ENCODE peak calls at places on chromosomes 5 and 9, in seven cellular contexts. One of them, this sample, is unnamed.

GRCh38 chr9:99823392-99824377 is 2.0 kb downstream of the NR4A3 start:
- DNase-seq in mucosa of descending colon: peak; percentile 37
- DNase-seq in AG09309: no peak
- DNase-seq in small intestine: peak; percentile 13
- DNase-seq in cardiac fibroblast: peak; percentile 47
- DNase-seq in AG04449: no peak
- DNase-seq in PC-9: peak; percentile 33
- DNase-seq in this sample: peak; percentile 53

GRCh38 chr5:158063052-158063451 is 204.1 kb upstream of the CLINT1 start:
- DNase-seq in mucosa of descending colon: no peak
- DNase-seq in AG09309: no peak
- DNase-seq in small intestine: no peak
- DNase-seq in cardiac fibroblast: no peak
- DNase-seq in AG04449: no peak
- DNase-seq in PC-9: no peak
- DNase-seq in this sample: no peak

GRCh38 chr5:143258559-143259253 is 144.8 kb downstream of the NR3C1 start:
- DNase-seq in mucosa of descending colon: no peak
- DNase-seq in AG09309: no peak
- DNase-seq in small intestine: no peak
- DNase-seq in cardiac fibroblast: no peak
- DNase-seq in AG04449: peak; percentile 33
- DNase-seq in PC-9: no peak
- DNase-seq in this sample: no peak

GRCh38 chr5:92119110-92119509 is 736.0 kb upstream of the ARRDC3 start:
- DNase-seq in mucosa of descending colon: no peak
- DNase-seq in AG09309: no peak
- DNase-seq in small intestine: no peak
- DNase-seq in cardiac fibroblast: no peak
- DNase-seq in AG04449: no peak
- DNase-seq in PC-9: no peak
- DNase-seq in this sample: no peak

GRCh38 chr9:123299558-123300126 is 31.3 kb upstream of the STRBP start:
- DNase-seq in mucosa of descending colon: no peak
- DNase-seq in AG09309: no peak
- DNase-seq in small intestine: no peak
- DNase-seq in cardiac fibroblast: no peak
- DNase-seq in AG04449: no peak
- DNase-seq in PC-9: no peak
- DNase-seq in this sample: no peak

GRCh38 chr5:65142511-65143011 is 339.2 kb downstream of the ADAMTS6 start:
- DNase-seq in mucosa of descending colon: no peak
- DNase-seq in AG09309: no peak
- DNase-seq in small intestine: no peak
- DNase-seq in cardiac fibroblast: peak; percentile 50
- DNase-seq in AG04449: peak; percentile 80
- DNase-seq in PC-9: no peak
- DNase-seq in this sample: peak; percentile 63

GRCh38 chr9:117414906-117415583 is at the start of gene ASTN2:
- DNase-seq in mucosa of descending colon: no peak
- DNase-seq in AG09309: no peak
- DNase-seq in small intestine: no peak
- DNase-seq in cardiac fibroblast: peak; percentile 2
- DNase-seq in AG04449: no peak
- DNase-seq in PC-9: no peak
- DNase-seq in this sample: no peak

GRCh38 chr5:670396-671270 is 22.5 kb downstream of the TPPP start:
- DNase-seq in mucosa of descending colon: no peak
- DNase-seq in AG09309: no peak
- DNase-seq in small intestine: no peak
- DNase-seq in cardiac fibroblast: no peak
- DNase-seq in AG04449: no peak
- DNase-seq in PC-9: peak; percentile 30
- DNase-seq in this sample: no peak

GRCh38 chr5:160118349-160119141 is 705 bp downstream of the PWWP2A start:
- DNase-seq in mucosa of descending colon: peak; percentile 52
- DNase-seq in AG09309: no peak
- DNase-seq in small intestine: peak; percentile 50
- DNase-seq in cardiac fibroblast: no peak
- DNase-seq in AG04449: no peak
- DNase-seq in PC-9: peak; percentile 50
- DNase-seq in this sample: peak; percentile 6

GRCh38 chr9:92055624-92056023 is 59.6 kb downstream of the SPTLC1 start:
- DNase-seq in mucosa of descending colon: no peak
- DNase-seq in AG09309: no peak
- DNase-seq in small intestine: no peak
- DNase-seq in cardiac fibroblast: no peak
- DNase-seq in AG04449: no peak
- DNase-seq in PC-9: no peak
- DNase-seq in this sample: no peak

GRCh38 chr5:65394078-65394477 is 87.6 kb downstream of the ADAMTS6 start:
- DNase-seq in mucosa of descending colon: no peak
- DNase-seq in AG09309: peak; percentile 99
- DNase-seq in small intestine: no peak
- DNase-seq in cardiac fibroblast: peak; percentile 98
- DNase-seq in AG04449: peak; percentile 89
- DNase-seq in PC-9: no peak
- DNase-seq in this sample: peak; percentile 98

GRCh38 chr5:122421379-122422081 is 109.5 kb downstream of the SNCAIP start:
- DNase-seq in mucosa of descending colon: no peak
- DNase-seq in AG09309: no peak
- DNase-seq in small intestine: peak; percentile 29
- DNase-seq in cardiac fibroblast: no peak
- DNase-seq in AG04449: no peak
- DNase-seq in PC-9: no peak
- DNase-seq in this sample: no peak

GRCh38 chr5:179127136-179128040 is 67.2 kb downstream of the ZNF354C start:
- DNase-seq in mucosa of descending colon: no peak
- DNase-seq in AG09309: no peak
- DNase-seq in small intestine: no peak
- DNase-seq in cardiac fibroblast: no peak
- DNase-seq in AG04449: no peak
- DNase-seq in PC-9: no peak
- DNase-seq in this sample: no peak

GRCh38 chr9:106717686-106718085 is 145.3 kb upstream of the ZNF462 start:
- DNase-seq in mucosa of descending colon: peak; percentile 2
- DNase-seq in AG09309: peak; percentile 10
- DNase-seq in small intestine: no peak
- DNase-seq in cardiac fibroblast: peak; percentile 81
- DNase-seq in AG04449: peak; percentile 55
- DNase-seq in PC-9: peak; percentile 14
- DNase-seq in this sample: peak; percentile 64

GRCh38 chr9:92728831-92729734 is 35.5 kb downstream of the BICD2 start:
- DNase-seq in mucosa of descending colon: peak; percentile 1
- DNase-seq in AG09309: no peak
- DNase-seq in small intestine: no peak
- DNase-seq in cardiac fibroblast: peak; percentile 24
- DNase-seq in AG04449: no peak
- DNase-seq in PC-9: no peak
- DNase-seq in this sample: no peak

GRCh38 chr9:13665418-13666066 is 386.1 kb upstream of the MPDZ start:
- DNase-seq in mucosa of descending colon: no peak
- DNase-seq in AG09309: no peak
- DNase-seq in small intestine: peak; percentile 25
- DNase-seq in cardiac fibroblast: peak; percentile 45
- DNase-seq in AG04449: no peak
- DNase-seq in PC-9: no peak
- DNase-seq in this sample: peak; percentile 57

GRCh38 chr5:33423018-33423630 is 17.6 kb upstream of the TARS1 start:
- DNase-seq in mucosa of descending colon: no peak
- DNase-seq in AG09309: no peak
- DNase-seq in small intestine: peak; percentile 6
- DNase-seq in cardiac fibroblast: peak; percentile 67
- DNase-seq in AG04449: no peak
- DNase-seq in PC-9: no peak
- DNase-seq in this sample: peak; percentile 88

GRCh38 chr5:153831976-153832375 is 206.7 kb downstream of the FAM114A2 start:
- DNase-seq in mucosa of descending colon: no peak
- DNase-seq in AG09309: no peak
- DNase-seq in small intestine: peak; percentile 15
- DNase-seq in cardiac fibroblast: peak; percentile 26
- DNase-seq in AG04449: no peak
- DNase-seq in PC-9: no peak
- DNase-seq in this sample: peak; percentile 51

GRCh38 chr9:127877566-127877998 is at the start of gene AK1:
- DNase-seq in mucosa of descending colon: peak; percentile 85
- DNase-seq in AG09309: no peak
- DNase-seq in small intestine: peak; percentile 74
- DNase-seq in cardiac fibroblast: peak; percentile 72
- DNase-seq in AG04449: no peak
- DNase-seq in PC-9: peak; percentile 74
- DNase-seq in this sample: peak; percentile 53

GRCh38 chr5:173739741-173740140 is 123.3 kb upstream of the BOD1 start:
- DNase-seq in mucosa of descending colon: no peak
- DNase-seq in AG09309: no peak
- DNase-seq in small intestine: no peak
- DNase-seq in cardiac fibroblast: no peak
- DNase-seq in AG04449: no peak
- DNase-seq in PC-9: no peak
- DNase-seq in this sample: no peak

GRCh38 chr9:121340676-121341392 is 29.2 kb downstream of the STOM start:
- DNase-seq in mucosa of descending colon: no peak
- DNase-seq in AG09309: no peak
- DNase-seq in small intestine: no peak
- DNase-seq in cardiac fibroblast: no peak
- DNase-seq in AG04449: no peak
- DNase-seq in PC-9: peak; percentile 62
- DNase-seq in this sample: no peak

GRCh38 chr9:34125681-34126206 is 754 bp downstream of the DCAF12 start:
- DNase-seq in mucosa of descending colon: peak; percentile 34
- DNase-seq in AG09309: no peak
- DNase-seq in small intestine: peak; percentile 28
- DNase-seq in cardiac fibroblast: peak; percentile 6
- DNase-seq in AG04449: no peak
- DNase-seq in PC-9: peak; percentile 3
- DNase-seq in this sample: peak; percentile 20

GRCh38 chr5:10946050-10946449 is 185.0 kb upstream of the DAP start:
- DNase-seq in mucosa of descending colon: no peak
- DNase-seq in AG09309: no peak
- DNase-seq in small intestine: no peak
- DNase-seq in cardiac fibroblast: no peak
- DNase-seq in AG04449: no peak
- DNase-seq in PC-9: no peak
- DNase-seq in this sample: no peak

GRCh38 chr5:55551298-55551846 is 16.6 kb upstream of the PLPP1 start:
- DNase-seq in mucosa of descending colon: no peak
- DNase-seq in AG09309: no peak
- DNase-seq in small intestine: no peak
- DNase-seq in cardiac fibroblast: no peak
- DNase-seq in AG04449: no peak
- DNase-seq in PC-9: no peak
- DNase-seq in this sample: no peak

GRCh38 chr9:95572370-95573151 is 55.8 kb upstream of the PTCH1 start:
- DNase-seq in mucosa of descending colon: no peak
- DNase-seq in AG09309: peak; percentile 45
- DNase-seq in small intestine: no peak
- DNase-seq in cardiac fibroblast: peak; percentile 58
- DNase-seq in AG04449: peak; percentile 23
- DNase-seq in PC-9: no peak
- DNase-seq in this sample: peak; percentile 51
- H3K4me3 ChIP-seq in mucosa of descending colon: no peak overlapping the region
- H3K4me3 ChIP-seq in AG09309: no peak overlapping the region
- H3K4me3 ChIP-seq in small intestine: no peak overlapping the region
- H3K4me3 ChIP-seq in cardiac fibroblast: no peak overlapping the region
- H3K4me3 ChIP-seq in AG04449: no peak overlapping the region
- H3K4me3 ChIP-seq in PC-9: no peak overlapping the region
- H3K4me3 ChIP-seq in this sample: no peak overlapping the region

GRCh38 chr9:129481424-129481823 is 139.5 kb downstream of the C9orf50 start:
- DNase-seq in mucosa of descending colon: no peak
- DNase-seq in AG09309: no peak
- DNase-seq in small intestine: no peak
- DNase-seq in cardiac fibroblast: no peak
- DNase-seq in AG04449: no peak
- DNase-seq in PC-9: no peak
- DNase-seq in this sample: no peak
- H3K4me3 ChIP-seq in mucosa of descending colon: no peak overlapping the region
- H3K4me3 ChIP-seq in AG09309: no peak overlapping the region
- H3K4me3 ChIP-seq in small intestine: no peak overlapping the region
- H3K4me3 ChIP-seq in cardiac fibroblast: no peak overlapping the region
- H3K4me3 ChIP-seq in AG04449: no peak overlapping the region
- H3K4me3 ChIP-seq in PC-9: peak overlapping the region; percentile 88
- H3K4me3 ChIP-seq in this sample: no peak overlapping the region

GRCh38 chr9:111034573-111035539 is 3.4 kb downstream of the LPAR1 start:
- DNase-seq in mucosa of descending colon: no peak
- DNase-seq in AG09309: no peak
- DNase-seq in small intestine: no peak
- DNase-seq in cardiac fibroblast: peak; percentile 40
- DNase-seq in AG04449: no peak
- DNase-seq in PC-9: no peak
- DNase-seq in this sample: peak; percentile 71
- H3K4me3 ChIP-seq in mucosa of descending colon: no peak overlapping the region
- H3K4me3 ChIP-seq in AG09309: peak overlapping the region; percentile 97
- H3K4me3 ChIP-seq in small intestine: no peak overlapping the region
- H3K4me3 ChIP-seq in cardiac fibroblast: no peak overlapping the region
- H3K4me3 ChIP-seq in AG04449: peak overlapping the region; percentile 83
- H3K4me3 ChIP-seq in PC-9: no peak overlapping the region
- H3K4me3 ChIP-seq in this sample: peak overlapping the region; percentile 69

GRCh38 chr5:139404484-139404840 is 573 bp upstream of the SPATA24 start:
- DNase-seq in mucosa of descending colon: no peak
- DNase-seq in AG09309: no peak
- DNase-seq in small intestine: peak; percentile 68
- DNase-seq in cardiac fibroblast: no peak
- DNase-seq in AG04449: no peak
- DNase-seq in PC-9: no peak
- DNase-seq in this sample: no peak
- H3K4me3 ChIP-seq in mucosa of descending colon: no peak overlapping the region
- H3K4me3 ChIP-seq in AG09309: no peak overlapping the region
- H3K4me3 ChIP-seq in small intestine: no peak overlapping the region
- H3K4me3 ChIP-seq in cardiac fibroblast: no peak overlapping the region
- H3K4me3 ChIP-seq in AG04449: peak overlapping the region; percentile 29
- H3K4me3 ChIP-seq in PC-9: peak overlapping the region; percentile 67
- H3K4me3 ChIP-seq in this sample: no peak overlapping the region

GRCh38 chr9:19232830-19233194 is 2.3 kb downstream of the DENND4C start:
- DNase-seq in mucosa of descending colon: no peak
- DNase-seq in AG09309: peak; percentile 10
- DNase-seq in small intestine: peak; percentile 51
- DNase-seq in cardiac fibroblast: peak; percentile 60
- DNase-seq in AG04449: no peak
- DNase-seq in PC-9: no peak
- DNase-seq in this sample: peak; percentile 71

GRCh38 chr9:19230356-19231125 is at the start of gene DENND4C:
- DNase-seq in mucosa of descending colon: peak; percentile 88
- DNase-seq in AG09309: peak; percentile 33
- DNase-seq in small intestine: peak; percentile 86
- DNase-seq in cardiac fibroblast: peak; percentile 90
- DNase-seq in AG04449: no peak
- DNase-seq in PC-9: peak; percentile 86
- DNase-seq in this sample: peak; percentile 77

GRCh38 chr9:19231126-19232035 is 888 bp downstream of the DENND4C start:
- DNase-seq in mucosa of descending colon: peak; percentile 44
- DNase-seq in AG09309: no peak
- DNase-seq in small intestine: peak; percentile 36
- DNase-seq in cardiac fibroblast: no peak
- DNase-seq in AG04449: no peak
- DNase-seq in PC-9: no peak
- DNase-seq in this sample: peak; percentile 25

GRCh38 chr9:19232117-19232829 is 1.8 kb downstream of the DENND4C start:
- DNase-seq in mucosa of descending colon: no peak
- DNase-seq in AG09309: no peak
- DNase-seq in small intestine: peak; percentile 29
- DNase-seq in cardiac fibroblast: no peak
- DNase-seq in AG04449: no peak
- DNase-seq in PC-9: no peak
- DNase-seq in this sample: peak; percentile 13

GRCh38 chr9:19233344-19233743 is 2.9 kb downstream of the DENND4C start:
- DNase-seq in mucosa of descending colon: no peak
- DNase-seq in AG09309: no peak
- DNase-seq in small intestine: no peak
- DNase-seq in cardiac fibroblast: no peak
- DNase-seq in AG04449: no peak
- DNase-seq in PC-9: no peak
- DNase-seq in this sample: peak; percentile 14
- H3K4me3 ChIP-seq in mucosa of descending colon: no peak overlapping the region
- H3K4me3 ChIP-seq in AG09309: no peak overlapping the region
- H3K4me3 ChIP-seq in small intestine: no peak overlapping the region
- H3K4me3 ChIP-seq in cardiac fibroblast: peak overlapping the region; percentile 14
- H3K4me3 ChIP-seq in AG04449: no peak overlapping the region
- H3K4me3 ChIP-seq in PC-9: peak overlapping the region; percentile 85
- H3K4me3 ChIP-seq in this sample: peak overlapping the region; percentile 88

This sample was measured in fibroblast of the aortic adventitia.